ENCODE peak calls at places on chromosomes 13 and 19, in five cellular contexts. One of them, this sample, is unnamed. For H3K4me1 and H3K9me2, the result is how much of the 10 kb centered on the place peaks cover.

GRCh38 chr13:44274838-44275237 is 98.8 kb upstream of the SERP2 start:
- DNase-seq in PC-9: no peak
- DNase-seq in hepatocyte: peak
- DNase-seq in HCT116: no peak
- DNase-seq in MM.1S: no peak
- DNase-seq in this sample: peak

GRCh38 chr13:109840201-109840892 is 54.0 kb upstream of the IRS2 start:
- DNase-seq in PC-9: peak
- DNase-seq in hepatocyte: no peak
- DNase-seq in HCT116: peak
- DNase-seq in MM.1S: no peak
- DNase-seq in this sample: no peak

GRCh38 chr13:40352807-40353562 is 313.5 kb downstream of the FOXO1 start:
- DNase-seq in PC-9: no peak
- DNase-seq in hepatocyte: peak
- DNase-seq in HCT116: no peak
- DNase-seq in MM.1S: no peak
- DNase-seq in this sample: no peak

GRCh38 chr19:44718441-44719261 is 19.7 kb downstream of the CEACAM16 start:
- DNase-seq in PC-9: peak
- DNase-seq in hepatocyte: peak
- DNase-seq in HCT116: no peak
- DNase-seq in MM.1S: no peak
- DNase-seq in this sample: no peak

GRCh38 chr19:40604647-40605200 is 3.6 kb downstream of the LTBP4 start:
- DNase-seq in PC-9: no peak
- DNase-seq in hepatocyte: peak
- DNase-seq in HCT116: no peak
- DNase-seq in MM.1S: peak
- DNase-seq in this sample: no peak

GRCh38 chr13:51437550-51438127 is 15.2 kb downstream of the INTS6 start:
- DNase-seq in PC-9: no peak
- DNase-seq in hepatocyte: no peak
- DNase-seq in HCT116: no peak
- DNase-seq in MM.1S: no peak
- DNase-seq in this sample: no peak

GRCh38 chr13:61954092-61954491 is 538.4 kb upstream of the PCDH20 start:
- DNase-seq in PC-9: no peak
- DNase-seq in hepatocyte: peak
- DNase-seq in HCT116: peak
- DNase-seq in MM.1S: no peak
- DNase-seq in this sample: peak

GRCh38 chr19:1512671-1513491 is at the start of gene ADAMTSL5:
- DNase-seq in PC-9: peak
- DNase-seq in hepatocyte: peak
- DNase-seq in HCT116: no peak
- DNase-seq in MM.1S: peak
- DNase-seq in this sample: peak

GRCh38 chr13:29564828-29565227 is 30.7 kb downstream of the SLC7A1 start:
- DNase-seq in PC-9: no peak
- DNase-seq in hepatocyte: no peak
- DNase-seq in HCT116: no peak
- DNase-seq in MM.1S: no peak
- DNase-seq in this sample: no peak

GRCh38 chr13:94858856-94859811 is 146.8 kb upstream of the SOX21 start:
- DNase-seq in PC-9: no peak
- DNase-seq in hepatocyte: peak
- DNase-seq in HCT116: no peak
- DNase-seq in MM.1S: no peak
- DNase-seq in this sample: no peak

GRCh38 chr13:27927444-27928352 is 7.9 kb downstream of the PDX1 start:
- DNase-seq in PC-9: no peak
- DNase-seq in hepatocyte: no peak
- DNase-seq in HCT116: no peak
- DNase-seq in MM.1S: no peak
- DNase-seq in this sample: no peak

GRCh38 chr13:27034678-27035111 is 136.9 kb downstream of the USP12 start:
- DNase-seq in PC-9: no peak
- DNase-seq in hepatocyte: no peak
- DNase-seq in HCT116: no peak
- DNase-seq in MM.1S: no peak
- DNase-seq in this sample: no peak

GRCh38 chr13:45773236-45773635 is 71.1 kb downstream of the CBY2 start:
- DNase-seq in PC-9: no peak
- DNase-seq in hepatocyte: no peak
- DNase-seq in HCT116: no peak
- DNase-seq in MM.1S: no peak
- DNase-seq in this sample: no peak

GRCh38 chr13:37475966-37476365 is 122.6 kb downstream of the POSTN start:
- DNase-seq in PC-9: no peak
- DNase-seq in hepatocyte: no peak
- DNase-seq in HCT116: no peak
- DNase-seq in MM.1S: no peak
- DNase-seq in this sample: no peak

GRCh38 chr13:29905845-29906244 is 55.4 kb upstream of the UBL3 start:
- DNase-seq in PC-9: peak
- DNase-seq in hepatocyte: peak
- DNase-seq in HCT116: no peak
- DNase-seq in MM.1S: no peak
- DNase-seq in this sample: no peak

GRCh38 chr13:89925107-89925506 is 1422.4 kb upstream of the MIR17HG start:
- DNase-seq in PC-9: no peak
- DNase-seq in hepatocyte: peak
- DNase-seq in HCT116: peak
- DNase-seq in MM.1S: no peak
- DNase-seq in this sample: peak

GRCh38 chr13:29892149-29892548 is 41.7 kb upstream of the UBL3 start:
- DNase-seq in PC-9: no peak
- DNase-seq in hepatocyte: no peak
- DNase-seq in HCT116: no peak
- DNase-seq in MM.1S: no peak
- DNase-seq in this sample: no peak

GRCh38 chr13:97978661-97979450 is 25.4 kb downstream of the IPO5 start:
- DNase-seq in PC-9: no peak
- DNase-seq in hepatocyte: no peak
- DNase-seq in HCT116: no peak
- DNase-seq in MM.1S: no peak
- DNase-seq in this sample: no peak

GRCh38 chr13:102399791-102400618 is 1.8 kb downstream of the FGF14 start:
- DNase-seq in PC-9: no peak
- DNase-seq in hepatocyte: no peak
- DNase-seq in HCT116: no peak
- DNase-seq in MM.1S: peak
- DNase-seq in this sample: no peak

GRCh38 chr13:94967183-94968039 is 255.1 kb upstream of the SOX21 start:
- DNase-seq in PC-9: no peak
- DNase-seq in hepatocyte: peak
- DNase-seq in HCT116: no peak
- DNase-seq in MM.1S: peak
- DNase-seq in this sample: no peak

GRCh38 chr13:47146136-47146535 is 249.3 kb upstream of the HTR2A start:
- DNase-seq in PC-9: no peak
- DNase-seq in hepatocyte: no peak
- DNase-seq in HCT116: no peak
- DNase-seq in MM.1S: no peak
- DNase-seq in this sample: no peak

GRCh38 chr19:15666883-15667282 is 6.0 kb upstream of the CYP4F12 start:
- DNase-seq in PC-9: no peak
- DNase-seq in hepatocyte: no peak
- DNase-seq in HCT116: no peak
- DNase-seq in MM.1S: no peak
- DNase-seq in this sample: no peak

GRCh38 chr13:52459668-52460067 is 4.4 kb downstream of the CKAP2 start:
- DNase-seq in PC-9: no peak
- DNase-seq in hepatocyte: no peak
- DNase-seq in HCT116: no peak
- DNase-seq in MM.1S: no peak
- DNase-seq in this sample: no peak

GRCh38 chr13:24097667-24098066 is 62.9 kb upstream of the SPATA13 start:
- DNase-seq in PC-9: no peak
- DNase-seq in hepatocyte: no peak
- DNase-seq in HCT116: no peak
- DNase-seq in MM.1S: no peak
- DNase-seq in this sample: no peak

GRCh38 chr19:49553451-49554271 is 25.9 kb downstream of the RCN3 start:
- DNase-seq in PC-9: no peak
- DNase-seq in hepatocyte: peak
- DNase-seq in HCT116: no peak
- DNase-seq in MM.1S: no peak
- DNase-seq in this sample: peak

GRCh38 chr13:66546534-66547379 is 683.4 kb downstream of the PCDH9 start:
- DNase-seq in PC-9: no peak
- DNase-seq in hepatocyte: no peak
- DNase-seq in HCT116: no peak
- DNase-seq in MM.1S: no peak
- DNase-seq in this sample: no peak

GRCh38 chr19:55083004-55083850 is 7.6 kb downstream of the EPS8L1 start:
- DNase-seq in PC-9: no peak
- DNase-seq in hepatocyte: no peak
- DNase-seq in HCT116: no peak
- DNase-seq in MM.1S: no peak
- DNase-seq in this sample: no peak

GRCh38 chr19:2488942-2489731 is 13.2 kb downstream of the GADD45B start:
- DNase-seq in PC-9: peak
- DNase-seq in hepatocyte: peak
- DNase-seq in HCT116: no peak
- DNase-seq in MM.1S: peak
- DNase-seq in this sample: peak

DNA sequence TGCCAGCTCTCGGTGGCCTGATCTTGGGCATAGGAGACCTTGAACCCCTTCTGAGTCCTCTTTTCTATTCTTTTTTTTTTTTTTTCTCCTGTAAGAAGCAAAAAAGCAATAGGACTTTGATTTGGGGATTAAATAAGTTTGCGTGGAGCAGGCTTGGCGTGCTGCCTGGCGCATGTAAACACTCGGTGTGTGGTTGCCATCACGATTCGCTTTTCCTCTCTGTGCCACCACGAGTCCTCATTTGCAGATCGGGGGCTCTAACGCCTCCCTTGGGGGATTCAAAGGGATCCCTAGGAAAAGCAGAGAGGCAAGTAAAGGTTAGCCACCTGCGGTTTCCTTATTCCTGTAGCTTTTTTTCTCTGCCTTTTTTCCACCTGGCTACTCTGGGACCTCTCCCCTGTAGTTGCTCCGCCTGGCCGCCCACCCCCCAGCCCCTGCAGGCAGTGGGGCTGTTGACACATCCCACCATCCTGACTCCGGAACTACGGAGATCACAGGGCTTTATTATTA is 1.3 kb downstream of the SAFB start:
- DNase-seq in PC-9: peak
- DNase-seq in hepatocyte: peak
- DNase-seq in HCT116: no peak
- DNase-seq in MM.1S: peak
- DNase-seq in this sample: peak
- H3K4me1 ChIP-seq in PC-9: under half
- H3K4me1 ChIP-seq in hepatocyte: under half
- H3K4me1 ChIP-seq in HCT116: under half
- H3K4me1 ChIP-seq in MM.1S: half or more
- H3K4me1 ChIP-seq in this sample: half or more

DNA sequence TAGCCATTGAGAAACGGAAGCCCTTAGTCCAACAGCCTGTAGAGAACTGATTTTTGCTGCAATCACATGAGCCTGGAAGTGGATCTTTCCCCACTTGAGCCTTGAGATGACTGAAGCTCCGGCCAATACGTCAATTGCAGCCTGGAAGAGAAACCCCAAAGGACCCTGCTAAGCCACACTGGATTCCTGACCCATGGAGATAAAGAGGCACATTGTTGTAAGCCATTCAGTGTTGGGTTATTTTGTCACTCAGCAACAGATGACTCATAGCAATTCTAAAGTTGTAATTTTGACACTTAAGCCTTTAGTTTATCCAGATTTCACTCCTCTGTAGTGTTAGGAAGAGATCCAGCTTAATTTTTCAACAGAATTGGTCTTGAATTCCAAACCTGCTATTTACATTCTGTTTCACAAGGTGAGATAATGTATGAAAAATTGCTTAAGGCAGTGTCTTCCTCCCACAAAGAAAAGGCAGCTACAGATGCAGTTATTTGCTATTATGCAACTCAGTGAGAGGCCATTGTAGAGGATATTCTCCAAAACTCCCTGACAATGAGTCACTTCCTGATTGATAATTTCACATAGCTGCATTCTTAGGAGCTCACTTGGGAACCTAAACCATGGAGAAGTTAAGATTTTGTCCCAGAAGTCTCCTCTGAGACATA is 59.4 kb upstream of the TSHZ3 start:
- DNase-seq in PC-9: no peak
- DNase-seq in hepatocyte: peak
- DNase-seq in HCT116: no peak
- DNase-seq in MM.1S: no peak
- DNase-seq in this sample: no peak
- H3K9me2 ChIP-seq in PC-9: under half
- H3K9me2 ChIP-seq in hepatocyte: under half
- H3K9me2 ChIP-seq in HCT116: under half
- H3K9me2 ChIP-seq in MM.1S: under half
- H3K9me2 ChIP-seq in this sample: under half

GRCh38 chr13:49996951-49997895 is at the start of gene TRIM13:
- DNase-seq in PC-9: peak
- DNase-seq in hepatocyte: peak
- DNase-seq in HCT116: peak
- DNase-seq in MM.1S: peak
- DNase-seq in this sample: peak

GRCh38 chr13:49996166-49996915 is 501 bp upstream of the TRIM13 start:
- DNase-seq in PC-9: peak
- DNase-seq in hepatocyte: peak
- DNase-seq in HCT116: peak
- DNase-seq in MM.1S: peak
- DNase-seq in this sample: peak

GRCh38 chr13:49998714-49999624 is 2.1 kb downstream of the TRIM13 start:
- DNase-seq in PC-9: no peak
- DNase-seq in hepatocyte: no peak
- DNase-seq in HCT116: no peak
- DNase-seq in MM.1S: no peak
- DNase-seq in this sample: peak

GRCh38 chr13:49997935-49998334 is 1.1 kb downstream of the TRIM13 start:
- DNase-seq in PC-9: no peak
- DNase-seq in hepatocyte: no peak
- DNase-seq in HCT116: no peak
- DNase-seq in MM.1S: no peak
- DNase-seq in this sample: peak

GRCh38 chr13:50001287-50001686 is 4.4 kb downstream of the TRIM13 start:
- DNase-seq in PC-9: no peak
- DNase-seq in hepatocyte: no peak
- DNase-seq in HCT116: no peak
- DNase-seq in MM.1S: no peak
- DNase-seq in this sample: no peak
- H3K4me1 ChIP-seq in PC-9: under half
- H3K4me1 ChIP-seq in hepatocyte: under half
- H3K4me1 ChIP-seq in HCT116: under half
- H3K4me1 ChIP-seq in MM.1S: under half
- H3K4me1 ChIP-seq in this sample: under half

DNA sequence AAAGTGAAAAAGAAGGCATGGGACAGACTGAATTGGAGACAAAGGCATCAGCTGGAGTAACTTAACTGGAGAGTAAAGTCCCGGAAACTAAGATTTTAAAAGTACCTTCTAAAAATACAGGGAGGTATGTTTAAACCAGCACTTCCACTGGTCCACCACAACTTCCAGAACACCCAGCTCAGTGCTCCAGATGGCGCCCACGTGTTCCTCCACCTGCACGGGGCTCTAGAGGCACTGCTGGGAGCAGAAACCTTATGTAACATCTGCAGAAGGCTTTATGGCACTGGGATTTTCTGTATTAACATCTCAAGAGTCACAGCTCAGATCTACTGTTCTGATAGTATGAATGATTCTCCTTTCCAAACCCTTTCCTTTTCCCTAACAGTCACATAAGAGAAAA is 252.1 kb downstream of the DCLK1 start:
- DNase-seq in PC-9: no peak
- DNase-seq in hepatocyte: no peak
- DNase-seq in HCT116: no peak
- DNase-seq in MM.1S: peak
- DNase-seq in this sample: no peak
- H3K9me2 ChIP-seq in PC-9: under half
- H3K9me2 ChIP-seq in hepatocyte: under half
- H3K9me2 ChIP-seq in HCT116: under half
- H3K9me2 ChIP-seq in MM.1S: under half
- H3K9me2 ChIP-seq in this sample: under half

This sample was measured in Karpas-422.